ENCODE peak calls at places on chromosomes 16 and 17, in five cellular contexts. C, I, N, Q and F are unnamed samples.

GRCh38 chr17:16975266-16975651 is 3.3 kb upstream of the TNFRSF13B start:
- DNase-seq in I (no peak), Q (no peak), N (no peak), C (no peak), F (no peak)

GRCh38 chr17:74354123-74354522 is 7.5 kb downstream of the BTBD17 start:
- DNase-seq in N (peak), I (no peak), C (peak), Q (peak), F (no peak)

GRCh38 chr16:71746442-71747046 is 22.0 kb upstream of the PHLPP2 start:
- DNase-seq in I (no peak), C (no peak), Q (peak), N (no peak), F (no peak)

GRCh38 chr16:86432691-86433090 is 77.6 kb upstream of the FOXF1 start:
- DNase-seq in Q (no peak), N (no peak), I (no peak), C (no peak), F (no peak)

GRCh38 chr16:83113317-83113716 is 486.5 kb downstream of the CDH13 start:
- DNase-seq in Q (peak), I (no peak), C (no peak), N (no peak), F (no peak)

GRCh38 chr16:77282345-77282744 is 83.1 kb downstream of the SYCE1L start:
- DNase-seq in N (no peak), I (no peak), Q (no peak), C (no peak), F (no peak)

GRCh38 chr16:67943619-67944503 is at the start of gene LCAT:
- DNase-seq in I (no peak), N (no peak), Q (no peak), C (peak), F (no peak)

GRCh38 chr16:2774161-2774891 is 2.8 kb downstream of the ELOB start:
- DNase-seq in N (no peak), I (no peak), Q (no peak), C (peak), F (no peak)

GRCh38 chr17:74152591-74153455 is 50.7 kb upstream of the RPL38 start:
- DNase-seq in C (no peak), I (no peak), N (no peak), Q (peak), F (no peak)

GRCh38 chr17:8162232-8162996 is at the start of gene VAMP2:
- DNase-seq in Q (peak), C (peak), I (no peak), N (peak), F (no peak)

GRCh38 chr16:56355786-56356275 is 69.5 kb downstream of the AMFR start:
- DNase-seq in N (no peak), Q (no peak), C (peak), I (no peak), F (no peak)

GRCh38 chr16:67248401-67249177 is at the start of gene SLC9A5:
- DNase-seq in C (peak), I (no peak), Q (peak), N (no peak), F (no peak)

GRCh38 chr17:59892251-59892848 is 393 bp downstream of the TUBD1 start:
- DNase-seq in N (no peak), Q (no peak), C (no peak), I (no peak), F (no peak)

GRCh38 chr17:69534235-69534621 is 119.7 kb downstream of the MAP2K6 start:
- DNase-seq in Q (no peak), C (no peak), N (no peak), I (no peak), F (no peak)

GRCh38 chr16:80309178-80309577 is 231.6 kb upstream of the DYNLRB2 start:
- DNase-seq in Q (peak), N (no peak), I (no peak), C (no peak), F (no peak)

GRCh38 chr17:63772801-63773271 is 561 bp downstream of the CCDC47 start:
- DNase-seq in Q (peak), N (no peak), C (no peak), I (no peak), F (no peak)

GRCh38 chr16:47375423-47375822 is 85.4 kb downstream of the ITFG1 start:
- DNase-seq in N (no peak), Q (no peak), I (no peak), C (no peak), F (no peak)

GRCh38 chr16:53257001-53257400 is 177.3 kb upstream of the RBL2 start:
- DNase-seq in N (no peak), C (no peak), Q (peak), I (no peak), F (peak)